ENCODE peak calls at places on chromosomes 7 and 10, in nine cellular contexts. V is pancreas, S is A549, M is RWPE2, U is IMR-90, X is PC-3, Z is right lobe of liver, Y is psoas muscle, I is tibial artery. E is an unnamed sample.

GRCh38 chr10:106714734-106715368 is 449.7 kb downstream of the SORCS1 start:
- DNase-seq in M (no peak), U (no peak), V (no peak), X (no peak), I (no peak), S (no peak), Z (no peak), Y (no peak), E (no peak)

GRCh38 chr7:47600199-47601118 is 18.5 kb upstream of the TNS3 start:
- DNase-seq in Y (no peak), M (no peak), S (peak; percentile 87), X (peak; percentile 85), Z (no peak), I (no peak), U (peak; percentile 86), V (peak; percentile 47), E (peak; percentile 69)

GRCh38 chr7:51316666-51317581 is at the start of gene COBL:
- DNase-seq in S (no peak), I (no peak), U (no peak), V (peak; percentile 53), Z (peak; percentile 80), M (no peak), X (peak; percentile 29), Y (peak; percentile 65), E (no peak)

GRCh38 chr10:49612513-49613159 is 1.2 kb upstream of the CHAT start:
- DNase-seq in I (peak; percentile 46), X (peak; percentile 47), Y (peak; percentile 30), V (no peak), S (no peak), M (peak; percentile 56), Z (no peak), U (no peak), E (no peak)

GRCh38 chr7:133741703-133742102 is 385.4 kb upstream of the LRGUK start:
- DNase-seq in Y (no peak), V (no peak), M (no peak), X (no peak), I (no peak), U (no peak), S (no peak), Z (no peak), E (no peak)

GRCh38 chr7:50207251-50207564 is 97.3 kb upstream of the IKZF1 start:
- DNase-seq in I (no peak), Y (no peak), Z (no peak), M (no peak), V (no peak), S (no peak), U (no peak), X (no peak), E (no peak)

GRCh38 chr7:88111136-88111748 is 108.6 kb downstream of the SRI start:
- DNase-seq in M (no peak), S (peak; percentile 53), U (peak; percentile 41), X (peak; percentile 59), Y (no peak), V (no peak), Z (no peak), I (no peak), E (peak; percentile 50)

GRCh38 chr7:4882169-4882741 is 1.3 kb downstream of the RADIL start:
- DNase-seq in V (no peak), S (no peak), Y (peak; percentile 82), Z (no peak), I (peak; percentile 84), U (peak; percentile 59), M (peak; percentile 40), X (peak; percentile 61), E (no peak)

GRCh38 chr7:36607741-36608140 is 116.6 kb downstream of the AOAH start:
- DNase-seq in S (no peak), I (no peak), Z (no peak), V (no peak), Y (no peak), X (no peak), M (no peak), U (no peak), E (no peak)

GRCh38 chr7:114874170-114874569 is 47.7 kb upstream of the MDFIC start:
- DNase-seq in S (no peak), X (no peak), Y (no peak), M (no peak), V (no peak), U (no peak), I (no peak), Z (no peak), E (no peak)

GRCh38 chr10:73588656-73589055 is 2.5 kb downstream of the USP54 start:
- DNase-seq in Z (no peak), U (peak; percentile 32), Y (no peak), M (no peak), S (no peak), X (peak; percentile 43), V (no peak), I (no peak), E (no peak)

GRCh38 chr10:98433881-98434732 is 12.6 kb downstream of the HPS1 start:
- DNase-seq in Y (no peak), X (peak; percentile 81), S (no peak), V (no peak), I (no peak), M (no peak), U (peak; percentile 84), Z (no peak), E (no peak)

DNA sequence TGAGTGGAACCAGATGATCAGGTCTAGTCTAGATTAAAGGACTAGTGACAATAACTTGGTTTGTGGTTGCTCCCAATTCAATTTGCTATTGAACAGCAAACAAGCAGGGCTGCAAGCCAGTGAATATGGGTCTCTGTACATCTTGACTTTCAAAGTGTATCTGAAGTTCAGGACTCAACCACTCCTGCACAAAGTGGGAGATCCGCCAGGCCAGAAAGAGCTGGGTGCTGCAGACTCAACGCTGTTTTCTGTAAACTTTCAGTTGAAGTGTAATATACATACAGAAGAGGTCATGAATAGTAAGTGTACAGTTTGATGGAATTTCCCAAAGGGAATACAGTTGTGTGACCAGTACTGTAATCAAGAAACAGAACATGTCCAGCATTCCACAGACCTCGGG is 416.6 kb downstream of the RPS24 start:
- DNase-seq in I (no peak), S (no peak), X (no peak), Y (no peak), V (no peak), U (no peak), M (no peak), Z (no peak), E (no peak)
- H3K27ac ChIP-seq in I (no peak overlapping the region), S (no peak overlapping the region), X (no peak overlapping the region), Y (no peak overlapping the region), V (no peak overlapping the region), U (no peak overlapping the region), M (no peak overlapping the region), Z (no peak overlapping the region), E (no peak overlapping the region)

GRCh38 chr7:35246819-35247218 is 7.1 kb downstream of the TBX20 start:
- DNase-seq in M (no peak), X (no peak), Z (no peak), V (no peak), S (no peak), I (no peak), Y (no peak), U (no peak), E (no peak)

GRCh38 chr7:35241431-35241830 is 12.5 kb downstream of the TBX20 start:
- DNase-seq in Y (no peak), U (no peak), I (no peak), S (no peak), V (no peak), M (no peak), X (no peak), Z (no peak), E (no peak)

GRCh38 chr7:35241884-35242283 is 12.0 kb downstream of the TBX20 start:
- DNase-seq in V (no peak), S (no peak), U (no peak), M (no peak), Z (no peak), X (peak; percentile 7), Y (no peak), I (no peak), E (no peak)
- TF ChIP-seq CTCF in V (no peak), S (no peak), U (no peak), M (no peak), Z (no peak), X (no peak), Y (peak; percentile 13), I (no peak), E (no peak)

DNA sequence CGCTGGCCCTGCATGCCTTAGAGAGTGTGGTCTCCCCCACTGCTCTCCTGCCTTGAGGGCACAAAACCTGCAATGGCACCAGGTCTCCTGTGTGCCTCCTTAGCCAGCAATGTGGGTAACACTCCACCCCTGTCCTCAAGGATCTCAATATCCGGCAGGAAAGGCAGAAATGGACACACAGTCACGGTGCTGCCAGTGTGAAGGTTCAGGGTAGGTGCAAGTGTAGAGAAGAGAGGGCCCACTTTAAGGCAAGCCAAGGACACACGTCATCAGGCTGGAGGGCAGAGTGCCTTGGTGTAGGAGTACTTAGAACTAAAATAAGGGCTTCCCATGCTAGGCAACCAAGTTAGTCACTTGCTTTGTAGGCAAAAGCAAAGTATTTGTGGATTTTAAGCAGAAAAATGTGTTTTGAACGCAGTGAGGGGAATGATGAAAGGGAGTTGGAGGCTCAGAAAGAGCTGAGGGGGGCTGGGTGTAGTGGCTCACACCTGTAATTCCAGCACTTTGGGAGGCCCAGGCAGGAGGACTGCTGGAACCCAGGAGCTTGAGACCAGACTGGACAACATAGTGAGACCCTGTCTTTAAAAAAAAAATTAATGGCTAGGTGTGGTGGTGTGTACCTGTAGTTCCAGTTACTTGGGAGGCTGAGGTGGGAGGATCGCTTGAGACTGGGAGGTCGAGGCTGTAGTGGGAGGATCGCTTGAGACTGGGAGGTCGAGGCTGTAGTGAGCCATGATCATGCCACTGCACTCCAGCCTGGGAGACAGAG is 152.8 kb downstream of the ARHGAP21 start:
- DNase-seq in I (no peak), X (no peak), S (no peak), Z (no peak), V (no peak), U (no peak), Y (no peak), M (no peak), E (no peak)
- H3K4me1 ChIP-seq in I (no peaks in the 10 kb centered on the region), X (no peaks in the 10 kb centered on the region), S (no peaks in the 10 kb centered on the region), Z (no peaks in the 10 kb centered on the region), V (no peaks in the 10 kb centered on the region), U (no peaks in the 10 kb centered on the region), Y (no peaks in the 10 kb centered on the region), M (no peaks in the 10 kb centered on the region), E (no peaks in the 10 kb centered on the region)

GRCh38 chr10:48381971-48382370 is 75.5 kb downstream of the MAPK8 start:
- DNase-seq in M (no peak), U (no peak), V (no peak), Z (no peak), I (no peak), Y (no peak), X (no peak), S (no peak), E (no peak)
- H3K27ac ChIP-seq in M (no peak overlapping the region), U (no peak overlapping the region), V (no peak overlapping the region), Z (no peak overlapping the region), I (no peak overlapping the region), Y (no peak overlapping the region), X (no peak overlapping the region), S (no peak overlapping the region), E (no peak overlapping the region)

E was measured in foreskin keratinocyte.